ENCODE peak calls at places on chromosomes 3 and 15, in four cellular contexts. I is SK-N-SH, X is K562, Y is GM12878. B is an unnamed sample.

GRCh38 chr15:87648278-87648677 is 608.3 kb downstream of the NTRK3 start:
- DNase-seq in I (no peak), X (no peak), Y (no peak), B (no peak)

GRCh38 chr15:67254238-67255175 is at the start of the genes AAGAB and IQCH:
- DNase-seq in X (peak), I (peak), Y (peak), B (peak)

GRCh38 chr3:65902304-65902793 is 136.4 kb downstream of the MAGI1 start:
- DNase-seq in Y (no peak), X (no peak), I (no peak), B (peak)

GRCh38 chr3:179189764-179190163 is 41.6 kb downstream of the PIK3CA start:
- DNase-seq in I (no peak), Y (no peak), X (no peak), B (no peak)

GRCh38 chr3:101687142-101687931 is 819 bp upstream of the RPL24 start:
- DNase-seq in X (no peak), Y (no peak), I (no peak), B (no peak)

GRCh38 chr15:50884583-50884982 is 23.9 kb upstream of the AP4E1 start:
- DNase-seq in Y (no peak), X (no peak), I (no peak), B (no peak)

GRCh38 chr3:34583451-34583850 is 785.0 kb downstream of the PDCD6IP start:
- DNase-seq in X (no peak), I (no peak), Y (no peak), B (no peak)

GRCh38 chr15:41987925-41988275 is 15.5 kb upstream of the EHD4 start:
- DNase-seq in I (no peak), X (no peak), Y (no peak), B (no peak)

GRCh38 chr3:39150803-39151631 is 2.4 kb downstream of the CSRNP1 start:
- DNase-seq in I (peak), X (peak), Y (no peak), B (no peak)

GRCh38 chr3:142595581-142595950 is 627 bp upstream of the PLS1 start:
- DNase-seq in X (no peak), I (no peak), Y (no peak), B (no peak)

GRCh38 chr3:57112206-57112605 is 51.7 kb downstream of the SPATA12 start:
- DNase-seq in X (peak), Y (no peak), I (peak), B (no peak)

GRCh38 chr15:29664406-29664805 is 157.9 kb downstream of the TJP1 start:
- DNase-seq in I (no peak), X (no peak), Y (no peak), B (no peak)

GRCh38 chr3:122921791-122922651 is 105.5 kb downstream of the SEMA5B start:
- DNase-seq in X (peak), Y (no peak), I (no peak), B (no peak)

GRCh38 chr3:170622369-170623159 is 36.7 kb upstream of the SLC7A14 start:
- DNase-seq in X (peak), I (peak), Y (no peak), B (no peak)

GRCh38 chr3:50453907-50454306 is 49.5 kb downstream of the CACNA2D2 start:
- DNase-seq in X (peak), Y (no peak), I (peak), B (no peak)

GRCh38 chr15:79265167-79265566 is 17.4 kb upstream of the ANKRD34C start:
- DNase-seq in I (no peak), X (no peak), Y (no peak), B (no peak)

GRCh38 chr3:37320276-37320675 is 145.9 kb upstream of the LRRFIP2 start:
- DNase-seq in X (no peak), Y (no peak), I (no peak), B (no peak)

GRCh38 chr3:32780735-32781210 is 37.0 kb upstream of the TRIM71 start:
- DNase-seq in X (peak), Y (no peak), I (peak), B (peak)
- TF ChIP-seq MAX in X (no peak), Y (no peak), I (no peak), B (peak)

DNA sequence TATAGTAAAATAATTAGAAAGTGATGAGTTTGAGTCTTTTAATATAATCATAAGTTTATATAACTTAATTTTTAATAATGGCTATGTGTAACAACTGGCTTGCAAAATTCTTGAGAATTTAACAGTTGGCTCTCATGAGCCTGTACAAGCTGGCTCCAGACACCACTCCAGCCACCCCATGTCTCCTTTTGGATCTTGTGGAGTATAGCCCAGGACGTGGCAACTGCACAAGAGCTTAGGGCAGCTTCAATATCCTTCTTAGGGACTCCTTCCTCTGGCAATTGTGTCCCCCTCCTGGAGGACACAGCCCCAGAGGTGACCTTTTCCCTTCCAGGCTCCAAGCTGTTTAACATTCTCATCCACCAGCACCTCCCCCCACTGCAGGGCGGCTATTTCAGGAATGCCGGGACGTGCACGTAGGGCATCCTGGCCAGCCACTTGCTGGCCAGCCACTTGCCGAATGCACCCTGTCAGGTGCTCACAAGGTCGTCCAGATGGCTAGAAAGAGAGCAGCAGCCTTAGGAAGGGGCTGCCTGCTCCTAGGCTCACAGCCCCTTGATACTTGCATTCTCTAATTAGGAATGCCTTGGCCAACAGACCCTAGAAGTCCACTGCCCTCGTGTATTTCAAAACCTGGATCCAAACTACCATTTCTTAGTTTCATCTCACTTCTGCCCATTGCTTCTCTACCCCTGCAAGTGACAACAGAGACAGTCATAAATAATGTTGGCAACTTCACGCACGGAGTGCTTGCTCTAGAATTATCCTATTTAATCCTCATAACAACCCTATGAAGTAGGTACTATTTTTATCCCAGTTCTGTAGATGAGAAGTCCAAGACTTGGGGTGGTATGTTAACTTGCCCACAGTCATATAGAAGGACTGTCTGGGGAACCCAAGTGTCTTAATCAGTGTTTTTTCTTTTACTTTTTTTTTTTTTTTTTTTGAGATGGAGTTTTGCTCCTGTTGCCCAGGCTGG is 24.5 kb upstream of the IDH2 start:
- DNase-seq in X (no peak), Y (no peak), I (no peak), B (no peak)
- TF ChIP-seq JUND in X (no peak), Y (no peak), I (no peak), B (no peak)

GRCh38 chr15:44726136-44726535 is 10.2 kb upstream of the TRIM69 start:
- DNase-seq in Y (no peak), I (no peak), X (no peak), B (no peak)

GRCh38 chr15:44726568-44727461 is 9.5 kb upstream of the TRIM69 start:
- DNase-seq in X (peak), I (no peak), Y (peak), B (no peak)

GRCh38 chr15:44727462-44728231 is 8.7 kb upstream of the TRIM69 start:
- DNase-seq in Y (no peak), X (no peak), I (no peak), B (no peak)

GRCh38 chr15:44728576-44729393 is 7.5 kb upstream of the TRIM69 start:
- DNase-seq in I (peak), Y (peak), X (peak), B (peak)

DNA sequence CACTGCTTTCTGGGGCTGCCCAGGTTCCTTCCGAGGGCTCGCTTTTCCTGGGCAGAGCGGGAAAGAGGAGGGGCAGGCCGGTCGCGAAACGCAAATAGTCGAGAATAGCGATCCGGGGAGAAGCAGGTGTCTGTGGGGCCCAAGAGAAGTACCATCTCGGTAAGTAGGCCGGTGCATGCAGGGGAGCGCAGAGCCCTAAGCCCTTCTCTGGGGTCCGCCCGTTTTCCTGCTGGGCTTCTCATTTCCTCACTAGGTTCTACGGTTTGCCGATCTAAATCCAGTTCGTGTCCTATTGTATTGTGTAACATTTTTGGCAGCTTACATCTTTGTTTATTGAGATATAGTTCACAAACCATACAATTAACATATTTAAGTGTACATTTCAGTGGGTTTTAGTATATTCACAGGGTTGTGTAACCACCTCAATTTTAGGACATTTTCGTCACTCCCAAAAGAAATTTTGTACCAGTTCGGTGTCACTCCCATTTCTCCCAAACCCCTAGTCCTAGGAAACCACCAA is 6.9 kb upstream of the TRIM69 start:
- DNase-seq in X (peak), I (no peak), Y (no peak), B (no peak)
- TF ChIP-seq NRF1 in X (no peak), I (no peak), Y (no peak), B (no peak)

DNA sequence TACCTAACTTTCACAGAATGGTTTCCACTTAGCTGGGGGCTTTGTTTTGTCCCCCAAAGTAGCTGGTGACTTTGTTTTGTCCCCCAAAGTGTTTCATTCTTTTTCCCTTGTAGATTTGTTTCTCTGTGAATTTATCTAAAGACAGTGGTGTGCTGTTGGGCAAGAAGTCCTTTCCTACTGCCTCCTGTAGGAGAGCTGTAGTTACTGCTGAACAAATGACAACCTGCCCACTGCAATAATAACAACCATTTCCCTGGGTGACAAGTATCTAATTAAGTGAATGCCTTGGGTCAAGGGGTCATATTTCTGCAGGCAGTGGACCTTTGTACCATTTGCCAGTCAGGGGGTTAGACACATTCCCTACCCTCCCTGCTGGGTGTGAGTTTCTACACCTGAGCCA is 125.4 kb upstream of the BFSP2 start:
- DNase-seq in X (no peak), I (no peak), Y (no peak), B (no peak)
- TF ChIP-seq MAX in X (no peak), I (no peak), Y (no peak), B (no peak)

GRCh38 chr15:68302729-68303128 is 25.2 kb downstream of the FEM1B start:
- DNase-seq in X (no peak), Y (no peak), I (no peak), B (peak)
- TF ChIP-seq JUND in X (no peak), Y (no peak), I (no peak), B (no peak)

GRCh38 chr3:5093786-5094185 is 28.3 kb upstream of the ARL8B start:
- DNase-seq in X (no peak), Y (no peak), I (no peak), B (no peak)
- TF ChIP-seq NRF1 in X (no peak), Y (no peak), I (no peak), B (no peak)

GRCh38 chr3:70876154-70876553 is 563.7 kb upstream of the MDFIC2 start:
- DNase-seq in X (no peak), Y (no peak), I (no peak), B (no peak)

GRCh38 chr3:70880416-70880815 is 568.0 kb upstream of the MDFIC2 start:
- DNase-seq in X (no peak), Y (no peak), I (no peak), B (no peak)

GRCh38 chr3:70885636-70886035 is 573.2 kb upstream of the MDFIC2 start:
- DNase-seq in X (no peak), I (no peak), Y (no peak), B (no peak)

GRCh38 chr3:70882104-70882503 is 569.7 kb upstream of the MDFIC2 start:
- DNase-seq in I (no peak), Y (no peak), X (no peak), B (no peak)
- TF ChIP-seq MAX in I (no peak), Y (no peak), X (no peak), B (no peak)

B was measured in H1.